ENCODE peak calls at places on chromosome 3, in six cellular contexts. W is SK-N-SH, C is K562, U is GM12878, Q is HepG2, P is H1. J is an unnamed sample.

GRCh38 chr3:86969500-86970189 is 21.3 kb downstream of the VGLL3 start:
- DNase-seq in W (peak; percentile 42), C (peak; percentile 56), U (no peak), Q (peak; percentile 19), P (peak; percentile 27), J (peak; percentile 27)

GRCh38 chr3:49998326-49998725 is 58.4 kb downstream of the RBM6 start:
- DNase-seq in W (no peak), C (no peak), U (no peak), Q (no peak), P (no peak), J (no peak)

GRCh38 chr3:192851821-192852352 is 65.8 kb downstream of the MB21D2 start:
- DNase-seq in W (peak; percentile 46), C (no peak), U (no peak), Q (peak; percentile 86), P (no peak), J (peak; percentile 6)

GRCh38 chr3:111850481-111850880 is 8.6 kb upstream of the PHLDB2 start:
- DNase-seq in W (no peak), C (no peak), U (no peak), Q (no peak), P (no peak), J (no peak)

GRCh38 chr3:124619887-124620599 is 110.2 kb upstream of the UMPS start:
- DNase-seq in W (no peak), C (no peak), U (no peak), Q (peak; percentile 77), P (no peak), J (no peak)

GRCh38 chr3:56076746-56077145 is 391.5 kb downstream of the ERC2 start:
- DNase-seq in W (no peak), C (no peak), U (no peak), Q (no peak), P (no peak), J (no peak)

GRCh38 chr3:106981392-106981791 is 395.8 kb upstream of the CCDC54 start:
- DNase-seq in W (no peak), C (no peak), U (no peak), Q (no peak), P (no peak), J (no peak)

GRCh38 chr3:12557472-12558105 is 702 bp downstream of the MKRN2 start:
- DNase-seq in W (no peak), C (no peak), U (no peak), Q (peak; percentile 49), P (no peak), J (peak; percentile 57)

GRCh38 chr3:36924748-36925521 is 19.9 kb downstream of the TRANK1 start:
- DNase-seq in W (no peak), C (no peak), U (no peak), Q (no peak), P (no peak), J (no peak)

GRCh38 chr3:123330441-123330991 is 118.4 kb downstream of the ADCY5 start:
- DNase-seq in W (no peak), C (no peak), U (no peak), Q (no peak), P (no peak), J (no peak)

GRCh38 chr3:156741935-156742334 is 67.5 kb downstream of the TIPARP start:
- DNase-seq in W (peak; percentile 50), C (no peak), U (no peak), Q (no peak), P (no peak), J (no peak)

GRCh38 chr3:120661963-120662347 is 20.1 kb downstream of the HGD start:
- DNase-seq in W (peak; percentile 6), C (no peak), U (no peak), Q (no peak), P (no peak), J (no peak)

GRCh38 chr3:140898340-140899180 is 43.1 kb upstream of the SLC25A36 start:
- DNase-seq in W (peak; percentile 35), C (peak; percentile 39), U (peak; percentile 7), Q (peak; percentile 58), P (no peak), J (peak; percentile 52)

DNA sequence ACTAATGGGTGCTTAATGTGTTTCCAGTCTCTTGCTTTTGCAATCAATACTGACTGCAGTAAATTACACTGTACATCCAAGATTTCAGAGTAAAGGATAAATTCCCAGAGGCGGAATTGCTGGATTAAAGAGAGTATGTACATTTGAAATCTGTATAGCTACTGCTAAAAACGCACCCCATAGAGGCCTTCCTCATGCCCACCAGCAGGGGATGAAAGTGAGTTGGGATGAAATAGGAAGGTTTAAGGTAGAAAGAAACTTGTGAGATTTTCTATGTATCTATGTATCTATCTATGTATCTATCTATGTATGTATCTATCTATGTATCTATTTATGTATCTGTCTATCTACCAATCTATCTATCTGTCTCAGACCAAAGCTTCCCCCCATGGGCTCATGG is 28.4 kb downstream of the TMEM44 start:
- DNase-seq in W (no peak), C (peak; percentile 27), U (no peak), Q (no peak), P (no peak), J (no peak)
- TF ChIP-seq CTCF in W (peak; percentile 51), C (no peak), U (no peak), Q (peak; percentile 25), P (peak; percentile 27), J (peak; percentile 58)

DNA sequence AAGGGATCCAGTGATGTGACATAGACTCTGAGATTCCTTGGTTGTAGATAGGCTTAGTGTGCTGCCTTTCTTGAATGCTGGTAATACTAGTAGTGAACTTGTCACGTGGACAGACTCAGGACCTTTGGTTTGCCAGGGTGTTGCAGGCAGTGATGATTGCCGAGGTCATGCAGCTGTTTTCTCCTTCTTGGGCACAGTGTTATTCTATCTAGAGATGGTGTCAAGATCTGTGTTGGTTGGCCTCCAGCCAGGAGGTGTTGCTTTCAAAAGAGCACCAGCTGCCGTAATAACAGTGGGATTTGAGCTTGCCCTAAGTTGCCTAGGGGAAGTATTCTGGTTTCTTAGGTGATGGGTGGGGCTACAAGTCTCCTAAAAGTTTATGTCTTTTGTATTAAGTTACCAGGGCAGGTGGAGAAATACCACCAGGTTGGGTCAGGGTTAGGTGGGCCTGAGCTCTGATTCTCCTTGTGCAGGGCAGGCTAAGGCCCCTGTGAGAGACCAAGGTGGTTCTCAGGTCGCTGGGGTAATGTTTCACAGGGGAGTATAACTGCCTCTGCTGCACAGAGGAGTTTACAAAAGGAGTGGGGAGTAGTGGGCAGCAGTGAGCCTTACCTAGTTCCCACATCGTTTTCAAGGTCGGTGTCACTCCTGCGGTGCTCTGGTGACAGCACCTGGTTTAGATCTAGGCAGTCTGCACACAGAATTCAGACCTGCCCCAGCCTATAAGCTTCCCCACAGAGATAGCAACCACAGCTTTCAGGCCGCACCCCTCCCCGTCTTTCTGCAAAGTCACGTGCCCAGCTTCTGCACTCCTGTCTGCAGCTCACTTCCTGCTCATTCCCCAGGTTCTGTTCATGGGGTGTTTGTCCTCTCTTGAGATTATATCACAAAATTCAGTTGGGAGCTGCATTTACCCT is 350.3 kb downstream of the DOCK3 start:
- DNase-seq in W (no peak), C (no peak), U (no peak), Q (no peak), P (no peak), J (no peak)
- TF ChIP-seq GABPA in W (no peak), C (no peak), U (no peak), Q (no peak), P (no peak), J (no peak)

GRCh38 chr3:15403965-15404364 is 23.4 kb downstream of the METTL6 start:
- DNase-seq in W (no peak), C (no peak), U (no peak), Q (no peak), P (no peak), J (no peak)

GRCh38 chr3:15404767-15405166 is 22.6 kb downstream of the METTL6 start:
- DNase-seq in W (no peak), C (no peak), U (no peak), Q (no peak), P (no peak), J (peak; percentile 7)

GRCh38 chr3:15409239-15409638 is 18.1 kb downstream of the METTL6 start:
- DNase-seq in W (no peak), C (no peak), U (no peak), Q (no peak), P (no peak), J (no peak)

GRCh38 chr3:15401936-15402335 is 25.4 kb downstream of the METTL6 start:
- DNase-seq in W (no peak), C (no peak), U (no peak), Q (no peak), P (no peak), J (no peak)

DNA sequence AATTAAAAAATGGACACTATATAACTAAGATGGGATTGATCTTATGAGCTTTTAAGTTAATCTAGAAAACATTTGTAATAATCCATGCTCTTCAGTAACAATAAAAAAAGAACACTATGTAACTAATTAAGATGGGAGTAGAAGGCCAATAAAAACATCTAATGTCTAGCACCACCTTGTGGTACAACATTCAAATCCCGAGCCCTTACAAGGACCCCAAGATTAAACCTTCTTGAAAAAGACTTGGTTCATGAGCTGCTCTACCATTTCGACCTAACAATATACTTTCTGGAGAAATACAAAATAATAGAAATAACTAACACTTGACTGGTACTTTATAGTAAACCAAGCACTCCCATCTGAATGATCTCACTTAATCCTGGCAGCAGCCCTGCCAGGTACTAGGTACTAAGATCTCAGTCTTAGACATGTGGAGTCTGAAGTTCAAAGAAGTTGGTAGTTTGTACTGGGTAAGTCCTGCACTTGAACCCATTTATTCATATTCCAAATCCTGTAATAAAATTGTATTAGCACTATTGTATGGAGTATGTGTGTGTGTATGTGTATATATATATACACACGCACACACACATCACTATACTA is 21.8 kb downstream of the METTL6 start:
- DNase-seq in W (peak; percentile 51), C (peak; percentile 64), U (no peak), Q (peak; percentile 40), P (no peak), J (peak; percentile 22)
- TF ChIP-seq CTCF in W (peak; percentile 82), C (peak; percentile 72), U (peak; percentile 58), Q (peak; percentile 44), P (peak; percentile 58), J (peak; percentile 14)

GRCh38 chr3:174122411-174122810 is 724.9 kb downstream of the NLGN1 start:
- DNase-seq in W (no peak), C (no peak), U (no peak), Q (no peak), P (no peak), J (no peak)

GRCh38 chr3:174125267-174125844 is 727.8 kb downstream of the NLGN1 start:
- DNase-seq in W (peak; percentile 39), C (peak; percentile 4), U (no peak), Q (peak; percentile 2), P (no peak), J (peak; percentile 1)

GRCh38 chr3:174116421-174116820 is 718.9 kb downstream of the NLGN1 start:
- DNase-seq in W (no peak), C (no peak), U (no peak), Q (no peak), P (no peak), J (no peak)

GRCh38 chr3:174120997-174121396 is 723.5 kb downstream of the NLGN1 start:
- DNase-seq in W (no peak), C (no peak), U (no peak), Q (no peak), P (no peak), J (no peak)
- TF ChIP-seq GABPA in W (no peak), C (no peak), U (no peak), Q (no peak), P (no peak), J (no peak)

GRCh38 chr3:1987983-1988382 is 110.7 kb upstream of the CNTN4 start:
- DNase-seq in W (peak; percentile 31), C (no peak), U (no peak), Q (no peak), P (no peak), J (no peak)
- TF ChIP-seq CTCF in W (no peak), C (no peak), U (no peak), Q (no peak), P (peak; percentile 41), J (no peak)